ENCODE peak calls at places on chromosomes 11 and 22, in ten cellular contexts. P is adrenal gland, R is small intestine, H is pancreas, Z is hepatocyte, V is ovary, I is upper lobe of left lung, O is OCI-LY7, J is GM23248, B is mesenchymal stem cell. F is an unnamed sample.

GRCh38 chr11:90847268-90847886 is 624.5 kb upstream of the CHORDC1 start:
- DNase-seq in I (no peak), H (no peak), J (no peak), B (no peak), P (no peak), O (no peak), Z (no peak), V (no peak), R (no peak), F (no peak)

GRCh38 chr11:2668876-2669275 is 30.9 kb downstream of the KCNQ1OT1 start:
- DNase-seq in I (no peak), V (no peak), B (no peak), Z (no peak), R (peak; percentile 38), P (no peak), O (no peak), J (no peak), H (no peak), F (no peak)

GRCh38 chr11:45773271-45774022 is 31.5 kb upstream of the SLC35C1 start:
- DNase-seq in B (no peak), H (no peak), V (no peak), I (no peak), Z (no peak), P (no peak), O (no peak), R (no peak), J (peak; percentile 60), F (no peak)

GRCh38 chr11:125429807-125430678 is 66.0 kb downstream of the FEZ1 start:
- DNase-seq in P (no peak), O (no peak), R (no peak), V (no peak), H (no peak), Z (no peak), B (no peak), I (no peak), J (no peak), F (no peak)

GRCh38 chr11:57458410-57459111 is 1.8 kb upstream of the RTN4RL2 start:
- DNase-seq in H (peak; percentile 62), J (peak; percentile 58), Z (peak; percentile 67), V (peak; percentile 60), P (peak; percentile 39), I (peak; percentile 84), B (peak; percentile 38), R (no peak), O (peak; percentile 33), F (peak; percentile 79)

GRCh38 chr11:67301313-67301921 is 1.9 kb upstream of the SSH3 start:
- DNase-seq in O (no peak), V (peak; percentile 34), Z (peak; percentile 4), B (no peak), R (no peak), J (no peak), I (peak; percentile 81), P (no peak), H (peak; percentile 46), F (no peak)

GRCh38 chr22:49202226-49202625 is 625.4 kb downstream of the BRD1 start:
- DNase-seq in P (no peak), B (no peak), V (no peak), R (no peak), I (no peak), O (no peak), Z (no peak), J (no peak), H (no peak), F (no peak)

GRCh38 chr11:32006799-32007388 is 84.0 kb upstream of the RCN1 start:
- DNase-seq in R (peak; percentile 19), O (peak; percentile 37), P (peak; percentile 22), B (peak; percentile 38), V (no peak), I (no peak), H (no peak), Z (peak; percentile 66), J (peak; percentile 77), F (peak; percentile 89)

GRCh38 chr11:70603756-70604211 is 205.5 kb downstream of the CTTN start:
- DNase-seq in R (no peak), J (no peak), P (no peak), V (no peak), I (no peak), B (no peak), O (no peak), Z (no peak), H (no peak), F (no peak)

GRCh38 chr11:97996762-97997161 is 1024.0 kb upstream of the CNTN5 start:
- DNase-seq in Z (no peak), B (no peak), H (no peak), I (no peak), O (no peak), J (no peak), V (no peak), P (no peak), R (no peak), F (no peak)

GRCh38 chr11:116457336-116458007 is 315.3 kb downstream of the BUD13 start:
- DNase-seq in O (no peak), V (no peak), R (no peak), B (no peak), P (no peak), H (no peak), J (no peak), Z (peak; percentile 49), I (no peak), F (no peak)

GRCh38 chr22:35835998-35836691 is 118.5 kb downstream of the APOL5 start:
- DNase-seq in Z (peak; percentile 80), B (peak; percentile 78), H (no peak), J (peak; percentile 92), V (peak; percentile 39), P (peak; percentile 65), O (no peak), I (no peak), R (peak; percentile 80), F (peak; percentile 71)

GRCh38 chr22:25627271-25627848 is 62.9 kb downstream of the GRK3 start:
- DNase-seq in V (no peak), B (peak; percentile 47), H (no peak), I (no peak), O (peak; percentile 43), P (no peak), R (no peak), J (no peak), Z (no peak), F (no peak)

GRCh38 chr11:34926101-34926830 is 9.8 kb downstream of the PDHX start:
- DNase-seq in J (peak; percentile 80), I (no peak), R (peak; percentile 51), V (no peak), P (no peak), H (no peak), Z (peak; percentile 51), B (peak; percentile 69), O (peak; percentile 58), F (peak; percentile 89)
- H3K4me3 ChIP-seq in J (peak overlapping the region; percentile 35), I (no peak overlapping the region), R (no peak overlapping the region), V (no peak overlapping the region), P (no peak overlapping the region), H (no peak overlapping the region), Z (no peak overlapping the region), B (no peak overlapping the region), O (no peak overlapping the region), F (no peak overlapping the region)

GRCh38 chr11:7573193-7573557 is 59.4 kb downstream of the PPFIBP2 start:
- DNase-seq in V (no peak), H (no peak), Z (no peak), R (no peak), J (peak; percentile 54), I (no peak), O (no peak), P (no peak), B (no peak), F (no peak)
- H3K4me1 ChIP-seq in V (peaks cover 17% of the 10 kb centered on the region), H (peaks cover 9% of the 10 kb centered on the region), Z (peaks cover 70% of the 10 kb centered on the region), R (peaks cover 12% of the 10 kb centered on the region), J (peaks cover 50% of the 10 kb centered on the region), I (peaks cover 49% of the 10 kb centered on the region), O (no peaks in the 10 kb centered on the region), P (no peaks in the 10 kb centered on the region), B (peaks cover 36% of the 10 kb centered on the region), F (peaks cover 29% of the 10 kb centered on the region)

DNA sequence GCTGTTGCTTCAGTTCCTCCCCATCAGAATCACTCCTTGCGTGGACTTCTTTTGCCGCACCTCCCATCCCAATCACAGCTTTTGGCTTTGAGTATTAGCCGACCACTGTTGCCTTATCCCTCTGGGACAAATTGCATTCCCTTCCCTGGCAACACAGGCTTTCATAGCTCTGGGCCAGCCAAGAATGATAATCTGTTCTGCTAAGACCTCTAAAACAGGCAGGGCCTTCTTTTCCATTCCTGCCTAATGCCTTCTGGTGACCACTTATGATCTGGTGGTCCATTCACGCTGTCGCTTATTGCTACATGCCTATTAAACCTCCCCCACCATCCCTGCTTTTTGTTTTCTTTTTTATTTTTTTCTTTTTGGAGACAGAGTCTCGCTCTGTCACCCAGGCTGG is 9.6 kb downstream of the SEC14L2 start:
- DNase-seq in I (no peak), H (no peak), P (no peak), R (no peak), J (no peak), O (no peak), Z (no peak), V (no peak), B (no peak), F (no peak)
- H3K36me3 ChIP-seq in I (no peaks in the 10 kb centered on the region), H (no peaks in the 10 kb centered on the region), P (no peaks in the 10 kb centered on the region), R (peaks cover 4% of the 10 kb centered on the region), J (peaks cover 33% of the 10 kb centered on the region), O (no peaks in the 10 kb centered on the region), Z (no peaks in the 10 kb centered on the region), V (no peaks in the 10 kb centered on the region), B (peaks cover 52% of the 10 kb centered on the region), F (peaks cover 27% of the 10 kb centered on the region)

DNA sequence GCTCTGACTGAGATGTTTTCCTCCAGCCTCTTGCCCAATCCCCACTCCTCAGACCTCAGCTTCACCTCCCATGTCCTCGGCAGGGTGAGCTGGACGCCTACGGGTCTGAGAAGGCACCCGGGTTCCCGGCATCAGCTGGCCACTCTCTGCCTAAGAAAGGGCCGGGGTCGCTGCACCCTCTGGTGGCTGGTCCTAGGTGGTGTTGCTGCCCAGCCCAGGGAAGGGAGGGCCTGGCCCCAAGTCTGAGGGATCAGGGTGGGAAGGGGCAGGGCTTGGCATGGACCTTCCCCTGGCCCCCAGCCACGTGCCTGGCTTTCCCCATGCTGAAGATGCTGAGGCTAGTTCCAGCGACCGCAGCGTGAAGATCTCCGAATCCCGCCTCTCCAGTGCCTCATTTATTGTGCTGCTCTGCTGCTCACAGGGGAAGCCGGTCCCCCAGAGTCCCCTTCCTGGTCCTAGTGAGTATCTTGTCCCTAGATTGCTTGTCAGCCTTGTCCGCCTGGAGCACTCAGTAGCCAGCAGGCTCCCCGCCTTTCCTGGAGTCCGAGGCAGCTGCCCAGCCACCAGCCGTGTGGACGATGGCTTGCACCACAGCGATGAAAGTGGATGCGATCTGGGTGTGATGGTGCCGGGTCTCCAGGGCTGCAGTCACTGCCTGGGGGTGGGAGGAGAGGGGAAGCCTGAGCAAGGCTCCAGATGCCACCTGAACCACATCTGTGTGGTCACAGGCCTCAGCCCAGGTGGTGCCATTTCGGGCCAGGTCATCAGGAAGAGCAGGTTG is 2.9 kb upstream of the GGT5 start:
- DNase-seq in I (peak; percentile 94), O (peak; percentile 64), V (peak; percentile 94), P (peak; percentile 90), R (peak; percentile 48), B (peak; percentile 97), H (peak; percentile 87), Z (peak; percentile 93), J (peak; percentile 98), F (peak; percentile 66)
- H3K4me3 ChIP-seq in I (no peak overlapping the region), O (no peak overlapping the region), V (no peak overlapping the region), P (no peak overlapping the region), R (no peak overlapping the region), B (no peak overlapping the region), H (no peak overlapping the region), Z (no peak overlapping the region), J (no peak overlapping the region), F (no peak overlapping the region)

DNA sequence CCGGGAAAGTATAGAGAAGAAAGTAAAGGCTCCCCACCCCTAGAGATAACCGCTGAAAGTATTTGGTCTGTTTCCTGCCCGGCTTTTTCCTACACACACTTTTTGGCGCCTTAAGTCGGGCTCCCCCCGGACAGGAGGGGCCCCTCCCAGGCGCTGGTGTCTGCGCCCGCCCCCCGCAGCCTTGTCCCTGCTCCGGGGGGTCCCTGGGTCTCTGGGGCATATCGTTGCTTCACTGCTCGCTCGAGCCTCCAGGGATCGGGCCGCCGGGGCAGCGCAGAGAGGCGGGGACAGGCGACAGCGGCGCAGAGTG is 928 bp upstream of the CRACR2B start:
- DNase-seq in H (no peak), B (no peak), R (no peak), J (no peak), Z (no peak), O (no peak), V (no peak), I (no peak), P (no peak), F (no peak)
- H3K4me1 ChIP-seq in H (peaks cover 41% of the 10 kb centered on the region), B (peaks cover 67% of the 10 kb centered on the region), R (peaks cover 9% of the 10 kb centered on the region), J (peaks cover 4% of the 10 kb centered on the region), Z (peaks cover 37% of the 10 kb centered on the region), O (peaks cover 36% of the 10 kb centered on the region), V (peaks cover 10% of the 10 kb centered on the region), I (peaks cover 75% of the 10 kb centered on the region), P (peaks cover 36% of the 10 kb centered on the region), F (peaks cover 18% of the 10 kb centered on the region)